ENCODE peak calls at places on chromosomes 16 and 17, in five cellular contexts. S is fibroblast of lung, N is brain microvascular endothelial cell, L is prostate gland, X is cardiac muscle cell. K is an unnamed sample. For H3K36me3, the result is how much of the 10 kb centered on the place peaks cover.

GRCh38 chr16:79286646-79287423 is 313.7 kb downstream of the MAF start:
- DNase-seq in N (no peak), X (no peak), S (no peak), L (peak), K (peak)

GRCh38 chr17:2042355-2042929 is 620 bp downstream of the OVCA2 start:
- DNase-seq in S (peak), L (no peak), X (peak), N (no peak), K (no peak)

GRCh38 chr16:4064950-4065352 is 51.3 kb downstream of the ADCY9 start:
- DNase-seq in S (no peak), X (no peak), N (no peak), L (no peak), K (no peak)

GRCh38 chr16:83856846-83857245 is 42.1 kb upstream of the MLYCD start:
- DNase-seq in S (no peak), N (no peak), X (no peak), L (no peak), K (no peak)

GRCh38 chr16:6643083-6643686 is 689.5 kb upstream of the RBFOX1 start:
- DNase-seq in N (peak), X (peak), S (peak), L (peak), K (peak)

GRCh38 chr17:13017623-13018462 is at the start of gene ELAC2:
- DNase-seq in S (peak), N (peak), X (peak), L (peak), K (peak)

GRCh38 chr17:60151355-60151754 is 1.6 kb downstream of the CA4 start:
- DNase-seq in N (no peak), X (no peak), S (no peak), L (no peak), K (no peak)

GRCh38 chr16:80594756-80595155 is 54.0 kb downstream of the DYNLRB2 start:
- DNase-seq in X (no peak), S (no peak), N (no peak), L (no peak), K (no peak)

GRCh38 chr17:18246109-18246725 is 12.3 kb downstream of the FLII start:
- DNase-seq in S (no peak), L (no peak), N (no peak), X (no peak), K (no peak)

GRCh38 chr17:18248811-18249210 is 9.7 kb downstream of the FLII start:
- DNase-seq in N (no peak), L (no peak), S (no peak), X (no peak), K (no peak)

GRCh38 chr17:18248300-18248731 is 10.2 kb downstream of the FLII start:
- DNase-seq in X (peak), L (peak), N (no peak), S (peak), K (peak)

GRCh38 chr17:18246880-18247612 is 11.5 kb downstream of the FLII start:
- DNase-seq in X (peak), N (no peak), L (peak), S (no peak), K (peak)

DNA sequence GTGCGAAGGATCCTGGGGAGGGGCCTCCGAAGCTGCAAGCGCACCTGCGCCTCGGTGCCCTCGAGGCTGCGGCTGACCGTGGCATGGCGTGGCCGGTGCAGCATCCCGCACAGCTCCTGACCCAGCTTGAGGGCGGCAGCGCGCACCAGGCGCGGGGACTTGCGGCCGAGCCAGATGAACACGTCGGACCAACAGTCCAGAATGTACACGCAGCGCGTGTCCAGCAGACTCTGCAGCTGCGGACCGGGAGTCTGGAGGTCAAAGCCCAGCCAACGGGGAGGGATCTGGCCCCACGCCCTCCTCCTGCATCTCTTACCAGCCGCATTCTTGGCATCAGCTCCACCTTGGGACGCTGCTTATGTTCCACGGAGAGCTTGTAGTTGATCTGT is 10.9 kb downstream of the FLII start:
- DNase-seq in N (no peak), S (no peak), L (peak), X (no peak), K (peak)
- H3K36me3 ChIP-seq in N (half or more), S (half or more), L (under half), X (under half), K (half or more)

DNA sequence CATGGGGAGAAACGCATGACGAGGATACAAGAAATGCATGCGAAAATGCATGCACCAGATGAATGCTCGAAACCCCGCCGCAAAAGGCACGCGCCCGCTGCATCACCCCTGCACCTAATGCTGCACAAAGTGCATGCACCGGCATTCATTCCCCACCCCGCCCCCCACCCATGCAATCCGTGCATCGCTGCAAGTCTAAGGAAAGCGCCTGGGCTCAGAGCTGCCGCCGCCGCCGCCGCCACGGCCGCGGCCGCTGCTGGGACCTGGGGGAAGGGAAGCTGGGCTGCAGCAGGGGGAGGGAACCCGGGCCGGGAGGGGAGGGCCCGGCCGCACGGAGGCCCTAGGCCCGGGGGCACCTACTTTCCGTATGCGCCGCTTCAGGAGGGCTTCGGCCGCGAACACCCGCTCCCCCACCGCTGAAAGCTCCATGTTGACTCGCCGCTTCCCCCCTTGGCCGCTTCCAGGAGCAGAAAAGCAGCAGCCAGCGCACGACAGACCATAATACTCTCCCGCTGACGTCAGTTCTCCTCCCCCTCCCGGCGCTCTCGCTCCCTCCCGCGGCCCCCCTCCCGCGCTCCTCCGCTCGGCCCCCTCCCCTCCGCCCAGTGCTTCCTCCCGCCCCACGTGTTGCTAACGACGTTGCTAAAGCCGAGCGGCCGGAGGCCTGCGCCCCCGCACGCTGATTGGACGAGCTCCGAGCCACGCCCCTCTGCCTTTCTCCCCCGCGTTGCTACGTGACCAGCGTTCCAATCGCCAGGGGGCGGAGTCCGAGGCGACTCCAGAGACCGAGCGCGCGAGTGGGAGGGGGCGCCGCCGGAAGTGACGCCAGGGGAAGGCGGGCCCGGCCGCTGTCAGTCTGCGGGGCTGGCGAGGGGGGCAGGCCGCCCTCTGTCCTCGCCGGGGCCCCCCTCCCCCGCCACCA is at the start of gene CBX8:
- DNase-seq in N (peak), S (peak), X (peak), L (peak), K (peak)
- TF ChIP-seq CTCF in N (peak), S (no peak), X (no peak), L (peak), K (no peak)

DNA sequence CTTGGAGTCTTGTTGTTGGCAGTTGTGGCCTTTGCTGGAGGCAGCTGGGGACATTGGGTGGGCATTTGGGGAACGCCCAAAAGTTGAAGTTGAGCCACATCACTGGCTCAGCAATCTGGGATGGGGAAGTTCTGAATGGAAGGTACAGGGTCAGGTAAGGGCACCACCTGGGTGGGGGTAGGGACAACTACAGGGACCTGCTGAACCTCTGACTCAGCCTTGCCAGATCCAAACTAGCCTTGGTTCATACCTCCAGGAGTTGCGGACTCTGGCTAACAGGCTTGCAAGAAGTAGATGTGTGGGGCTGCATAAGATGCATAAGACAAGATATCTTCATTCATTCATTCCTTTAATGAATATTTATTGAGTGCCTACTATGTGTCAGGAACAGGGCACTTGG is 16.0 kb downstream of the FMNL1 start:
- DNase-seq in S (no peak), X (no peak), L (no peak), N (no peak), K (no peak)
- H3K36me3 ChIP-seq in S (under half), X (under half), L (under half), N (under half), K (under half)

GRCh38 chr16:68596266-68596665 is 48.8 kb upstream of the CDH3 start:
- DNase-seq in N (no peak), S (no peak), X (peak), L (no peak), K (no peak)

GRCh38 chr16:68590201-68590994 is 51.3 kb downstream of the ZFP90 start:
- DNase-seq in S (peak), N (peak), L (peak), X (peak), K (peak)

GRCh38 chr16:68592466-68593337 is 52.4 kb upstream of the CDH3 start:
- DNase-seq in L (no peak), S (no peak), N (peak), X (peak), K (no peak)
- TF ChIP-seq CTCF in L (peak), S (peak), N (peak), X (peak), K (no peak)

DNA sequence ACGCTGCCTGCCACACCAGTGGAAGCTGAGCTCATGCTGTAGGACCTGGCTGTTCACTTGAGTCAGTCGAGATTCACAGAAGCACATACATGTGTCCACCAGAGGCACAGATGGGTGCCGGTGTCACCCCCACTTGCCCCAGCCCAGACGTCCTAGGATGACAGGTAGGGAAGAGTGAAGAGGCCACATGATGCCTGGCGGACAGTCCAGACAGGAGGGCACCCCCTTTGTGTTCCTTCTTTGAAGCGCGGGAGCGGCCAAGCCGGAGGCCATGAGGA is 8.8 kb downstream of the UBE2I start:
- DNase-seq in L (no peak), N (no peak), S (no peak), X (no peak), K (no peak)
- H3K36me3 ChIP-seq in L (under half), N (half or more), S (half or more), X (half or more), K (half or more)

GRCh38 chr17:40884708-40885512 is at the start of gene KRT20:
- DNase-seq in X (no peak), L (no peak), S (no peak), N (no peak), K (no peak)
- TF ChIP-seq CTCF in X (peak), L (no peak), S (peak), N (peak), K (no peak)

GRCh38 chr16:67730326-67730725 is 11.2 kb upstream of the GFOD2 start:
- DNase-seq in X (no peak), L (no peak), S (no peak), N (no peak), K (no peak)

GRCh38 chr16:67734731-67735201 is 15.7 kb upstream of the GFOD2 start:
- DNase-seq in X (no peak), S (no peak), N (no peak), L (no peak), K (no peak)

GRCh38 chr16:67736858-67737257 is 17.7 kb upstream of the GFOD2 start:
- DNase-seq in S (no peak), L (no peak), N (no peak), X (no peak), K (no peak)

GRCh38 chr16:67731071-67731810 is 12.1 kb upstream of the GFOD2 start:
- DNase-seq in N (no peak), S (no peak), X (no peak), L (no peak), K (no peak)

GRCh38 chr16:67733734-67734470 is 14.8 kb upstream of the GFOD2 start:
- DNase-seq in X (no peak), S (no peak), N (no peak), L (no peak), K (no peak)
- H3K36me3 ChIP-seq in X (under half), S (under half), N (under half), L (under half), K (under half)

DNA sequence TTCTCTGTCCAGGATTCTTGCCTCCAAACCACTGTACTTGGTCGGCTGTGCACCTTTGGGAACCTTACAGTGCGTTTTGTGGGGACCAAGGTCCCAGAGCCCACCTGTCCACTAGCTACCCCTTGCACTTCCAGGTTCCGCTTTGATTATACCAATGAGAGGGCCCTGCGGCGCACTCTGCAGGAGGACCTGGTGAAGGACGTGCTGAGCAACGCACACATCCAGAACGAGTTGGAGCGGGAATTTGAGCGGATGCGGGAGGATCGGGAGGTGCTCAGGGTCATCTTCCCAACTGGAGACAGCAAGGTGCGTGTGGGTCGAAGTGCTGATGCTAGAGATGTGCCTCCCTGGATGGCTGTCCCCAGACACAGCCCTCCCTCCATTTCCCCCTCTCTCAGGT is 18.8 kb downstream of the POLR2A start:
- DNase-seq in X (no peak), N (no peak), L (no peak), S (no peak), K (no peak)
- TF ChIP-seq CTCF in X (peak), N (peak), L (no peak), S (peak), K (peak)

GRCh38 chr16:23031508-23032098 is 117.6 kb downstream of the USP31 start:
- DNase-seq in N (no peak), L (no peak), S (no peak), X (no peak), K (no peak)
- H3K36me3 ChIP-seq in N (under half), L (under half), S (under half), X (under half), K (under half)